ENCODE peak calls at places on chromosomes 4 and X, in eight cellular contexts. L, C, J, H, N, E, G and R are unnamed samples.

GRCh38 chr4:112604590-112604989 is 32.1 kb downstream of the ZGRF1 start:
- DNase-seq in L (peak; percentile 70), C (peak; percentile 34), J (peak; percentile 3), H (peak; percentile 42), N (peak; percentile 26), E (peak; percentile 41), G (peak; percentile 24), R (peak; percentile 24)

GRCh38 chr4:53497446-53498069 is 93.7 kb downstream of the LNX1 start:
- DNase-seq in L (no peak), C (no peak), J (no peak), H (no peak), N (no peak), E (no peak), G (no peak), R (no peak)

GRCh38 chr4:30767147-30767546 is 47.0 kb downstream of the PCDH7 start:
- DNase-seq in L (no peak), C (no peak), J (no peak), H (no peak), N (no peak), E (no peak), G (no peak), R (no peak)

GRCh38 chr4:119627267-119628190 is 1.1 kb downstream of the PDE5A start:
- DNase-seq in L (peak; percentile 31), C (peak; percentile 53), J (peak; percentile 38), H (peak; percentile 64), N (peak; percentile 32), E (no peak), G (peak; percentile 71), R (peak; percentile 17)

GRCh38 chr4:88689877-88690276 is 7.8 kb downstream of the NAP1L5 start:
- DNase-seq in L (no peak), C (no peak), J (no peak), H (no peak), N (no peak), E (no peak), G (no peak), R (no peak)

GRCh38 chr4:6043843-6044242 is 25.6 kb upstream of the C4orf50 start:
- DNase-seq in L (no peak), C (no peak), J (no peak), H (no peak), N (no peak), E (no peak), G (no peak), R (no peak)

GRCh38 chr4:84050014-84050413 is 449.1 kb downstream of the NKX6-1 start:
- DNase-seq in L (no peak), C (no peak), J (no peak), H (no peak), N (no peak), E (no peak), G (no peak), R (no peak)

GRCh38 chrX:21993265-21993664 is 38.9 kb upstream of the PHEX start:
- DNase-seq in L (peak; percentile 63), C (no peak), J (no peak), H (no peak), N (no peak), E (no peak), G (no peak), R (no peak)

GRCh38 chr4:111837761-111838160 is 307.5 kb upstream of the FAM241A start:
- DNase-seq in L (no peak), C (no peak), J (no peak), H (no peak), N (no peak), E (no peak), G (no peak), R (no peak)

GRCh38 chr4:531076-531475 is 32.1 kb downstream of the PIGG start:
- DNase-seq in L (no peak), C (no peak), J (no peak), H (no peak), N (no peak), E (no peak), G (no peak), R (no peak)

GRCh38 chrX:19649227-19650009 is 134.1 kb upstream of the MAP3K15 start:
- DNase-seq in L (no peak), C (no peak), J (no peak), H (no peak), N (no peak), E (no peak), G (no peak), R (no peak)

GRCh38 chrX:47573334-47574095 is 8.7 kb upstream of the TIMP1 start:
- DNase-seq in L (no peak), C (no peak), J (no peak), H (no peak), N (no peak), E (peak; percentile 14), G (no peak), R (no peak)

GRCh38 chr4:102503831-102504786 is 3.0 kb downstream of the NFKB1 start:
- DNase-seq in L (no peak), C (no peak), J (no peak), H (no peak), N (no peak), E (no peak), G (no peak), R (no peak)

GRCh38 chr4:37812713-37813112 is 13.8 kb upstream of the PGM2 start:
- DNase-seq in L (no peak), C (no peak), J (no peak), H (no peak), N (no peak), E (no peak), G (no peak), R (no peak)

GRCh38 chr4:89379541-89380035 is 72.0 kb upstream of the GPRIN3 start:
- DNase-seq in L (no peak), C (no peak), J (peak; percentile 76), H (no peak), N (peak; percentile 90), E (no peak), G (no peak), R (peak; percentile 89)

GRCh38 chrX:7218321-7219152 is 70.6 kb upstream of the PUDP start:
- DNase-seq in L (no peak), C (no peak), J (no peak), H (no peak), N (no peak), E (no peak), G (no peak), R (no peak)